ENCODE peak calls at places on chromosomes 7 and 10, in ten cellular contexts. P is WTC11; Y is nephron progenitor cell; A is stimulated activated CD4-positive, alpha-beta T cell treated with anti-CD3 and anti-CD28 coated beads, Interleukin-4, amount 100 ng/mL, for 1 hour; C is stimulated activated CD8-positive, alpha-beta memory T cell treated with anti-CD3 and anti-CD28 coated beads, Interleukin-4, amount 100 ng/mL, for 1 hour; J is sciatic nerve; M is AG08395; R is NCI-H1092; S is fibroblast of pulmonary artery; D is naive thymus-derived CD4-positive, alpha-beta T cell. N is an unnamed sample.
A peak's percentile ranks its signal among the peaks of the same experiment; 100 is the strongest.

GRCh38 chr7:46492460-46492859 is 571.4 kb upstream of the IGFBP3 start:
- DNase-seq in A (no peak), J (no peak), C (no peak), Y (no peak), P (no peak), S (no peak), D (no peak), R (no peak), M (no peak), N (no peak)

GRCh38 chr7:45978731-45979211 is 57.7 kb upstream of the IGFBP3 start:
- DNase-seq in S (peak; percentile 21), A (no peak), R (no peak), Y (no peak), C (no peak), M (peak; percentile 10), P (no peak), J (no peak), D (no peak), N (no peak)

GRCh38 chr7:40507166-40507565 is 372.4 kb downstream of the SUGCT start:
- DNase-seq in C (no peak), P (no peak), M (no peak), A (no peak), R (no peak), J (no peak), S (peak; percentile 13), D (no peak), Y (no peak), N (no peak)

GRCh38 chr10:60816624-60817023 is 38.3 kb downstream of the CDK1 start:
- DNase-seq in M (peak; percentile 83), R (peak; percentile 11), S (peak; percentile 95), A (no peak), C (no peak), J (no peak), P (no peak), D (peak; percentile 40), Y (peak; percentile 48), N (peak; percentile 32)

GRCh38 chr10:56605043-56605442 is 244.0 kb upstream of the ZWINT start:
- DNase-seq in D (no peak), R (no peak), C (no peak), J (no peak), S (no peak), M (no peak), A (no peak), P (peak; percentile 33), Y (peak; percentile 29), N (no peak)

GRCh38 chr10:34850036-34850435 is 34.9 kb upstream of the PARD3 start:
- DNase-seq in R (no peak), C (no peak), S (no peak), J (no peak), M (no peak), D (no peak), A (no peak), Y (no peak), P (no peak), N (no peak)

GRCh38 chr7:107172318-107173032 is 3.7 kb downstream of the HBP1 start:
- DNase-seq in P (no peak), D (no peak), M (no peak), A (no peak), C (no peak), R (no peak), Y (no peak), S (no peak), J (no peak), N (no peak)

GRCh38 chr10:95552680-95553342 is 8.4 kb downstream of the SORBS1 start:
- DNase-seq in S (no peak), M (no peak), P (no peak), C (no peak), J (no peak), R (no peak), D (no peak), Y (no peak), A (no peak), N (no peak)